ENCODE peak calls at places on chromosomes 5 and 9, in ten cellular contexts. J is brain microvascular endothelial cell; U is psoas muscle; A is stimulated activated CD4-positive, alpha-beta T cell treated with anti-CD3 and anti-CD28 coated beads, Interleukin-15, amount 100 ng/mL, for 24 hours; I is CD8-positive, alpha-beta memory T cell; G is endodermal cell; R is activated CD4-positive, alpha-beta T cell treated with anti-CD3 and anti-CD28 coated beads, Interleukin-2, amount 50 U/mL, for 48 hours; W is ELR; B is MV-4-11; N is HS-27A. Y is an unnamed sample.

GRCh38 chr9:127545196-127546124 is 66.6 kb upstream of the STXBP1 start:
- DNase-seq in J (no peak), N (no peak), A (no peak), U (no peak), I (no peak), B (no peak), W (peak), R (no peak), G (peak), Y (no peak)

GRCh38 chr5:2761921-2762488 is 10.5 kb upstream of the IRX2 start:
- DNase-seq in J (no peak), G (no peak), N (no peak), U (no peak), I (no peak), W (no peak), R (no peak), A (no peak), B (no peak), Y (no peak)

GRCh38 chr5:37723147-37723961 is 116.5 kb downstream of the GDNF start:
- DNase-seq in N (peak), W (peak), R (peak), G (peak), B (peak), A (peak), I (no peak), U (peak), J (no peak), Y (peak)

GRCh38 chr9:6243746-6244145 is 28.1 kb downstream of the IL33 start:
- DNase-seq in B (no peak), I (no peak), A (peak), G (no peak), J (no peak), R (no peak), W (peak), U (no peak), N (no peak), Y (peak)

GRCh38 chr5:128245974-128246373 is 162.4 kb downstream of the SLC12A2 start:
- DNase-seq in G (no peak), B (no peak), N (no peak), W (no peak), J (no peak), A (no peak), R (no peak), I (no peak), U (no peak), Y (no peak)

GRCh38 chr5:158039441-158039840 is 180.5 kb upstream of the CLINT1 start:
- DNase-seq in I (no peak), J (no peak), W (no peak), B (no peak), U (no peak), N (no peak), R (no peak), A (no peak), G (no peak), Y (no peak)

GRCh38 chr5:89686081-89686765 is 723.3 kb downstream of the CETN3 start:
- DNase-seq in U (no peak), B (no peak), R (no peak), J (no peak), W (no peak), I (no peak), N (no peak), A (no peak), G (no peak), Y (no peak)

GRCh38 chr9:116084497-116084896 is 69.1 kb upstream of the PAPPA start:
- DNase-seq in W (no peak), R (no peak), B (no peak), G (no peak), I (no peak), J (no peak), N (no peak), A (no peak), U (no peak), Y (no peak)

GRCh38 chr5:159052282-159053011 is 47.3 kb downstream of the EBF1 start:
- DNase-seq in W (no peak), J (peak), N (no peak), U (no peak), I (no peak), B (no peak), A (no peak), G (peak), R (no peak), Y (no peak)

GRCh38 chr5:168238422-168238821 is 53.0 kb upstream of the WWC1 start:
- DNase-seq in G (no peak), R (no peak), A (no peak), J (no peak), U (no peak), I (no peak), B (no peak), W (peak), N (no peak), Y (no peak)

GRCh38 chr5:151264113-151264512 is 11.1 kb downstream of the GM2A start:
- DNase-seq in U (no peak), N (no peak), J (peak), G (no peak), R (peak), I (no peak), B (peak), A (peak), W (peak), Y (peak)

GRCh38 chr9:85940832-85941616 is at the start of gene NAA35:
- DNase-seq in G (peak), U (peak), B (peak), I (peak), A (peak), W (peak), J (peak), R (peak), N (peak), Y (peak)

GRCh38 chr9:98807070-98807810 is at the start of gene GALNT12:
- DNase-seq in J (no peak), R (peak), W (peak), B (no peak), N (no peak), G (peak), I (peak), A (peak), U (peak), Y (peak)

GRCh38 chr5:425714-426113 is 17.3 kb upstream of the EXOC3 start:
- DNase-seq in N (no peak), W (peak), R (peak), B (peak), G (no peak), J (no peak), U (no peak), I (no peak), A (no peak), Y (no peak)

GRCh38 chr9:132698989-132699388 is 28.7 kb downstream of the GTF3C4 start:
- DNase-seq in A (no peak), U (no peak), W (no peak), J (no peak), I (no peak), G (no peak), N (peak), B (no peak), R (no peak), Y (no peak)

GRCh38 chr5:172142709-172143215 is 45.3 kb downstream of the STK10 start:
- DNase-seq in B (no peak), I (peak), R (no peak), A (no peak), G (peak), J (peak), W (no peak), N (no peak), U (no peak), Y (no peak)

GRCh38 chr5:96628406-96628805 is 33.8 kb upstream of the CAST start:
- DNase-seq in N (no peak), B (no peak), W (no peak), J (no peak), G (no peak), U (no peak), A (no peak), I (no peak), R (no peak), Y (no peak)

GRCh38 chr9:9750719-9751118 is 862.1 kb downstream of the PTPRD start:
- DNase-seq in J (no peak), W (no peak), N (no peak), A (no peak), R (no peak), I (no peak), G (no peak), B (no peak), U (no peak), Y (no peak)

GRCh38 chr5:128532127-128532526 is 5.9 kb downstream of the FBN2 start:
- DNase-seq in N (no peak), B (no peak), U (no peak), G (peak), W (no peak), R (no peak), J (no peak), I (no peak), A (no peak), Y (no peak)

GRCh38 chr5:60334281-60334713 is 365.7 kb downstream of the DEPDC1B start:
- DNase-seq in J (peak), G (no peak), N (peak), U (no peak), A (no peak), R (no peak), W (peak), I (no peak), B (peak), Y (no peak)

GRCh38 chr9:38066167-38066906 is 2.7 kb downstream of the SHB start:
- DNase-seq in A (no peak), R (no peak), W (peak), I (no peak), J (no peak), G (no peak), U (no peak), N (no peak), B (no peak), Y (no peak)

GRCh38 chr9:20297646-20298084 is 324.6 kb downstream of the MLLT3 start:
- DNase-seq in J (peak), B (no peak), I (no peak), W (peak), U (no peak), N (no peak), R (no peak), A (no peak), G (no peak), Y (no peak)

GRCh38 chr9:35617548-35617947 is 665 bp downstream of the CD72 start:
- DNase-seq in G (no peak), A (no peak), R (no peak), J (no peak), I (no peak), B (no peak), W (no peak), N (no peak), U (no peak), Y (no peak)

GRCh38 chr5:166582416-166582815 is 1709.0 kb upstream of the WWC1 start:
- DNase-seq in I (no peak), A (no peak), J (no peak), W (no peak), G (no peak), N (no peak), B (no peak), R (no peak), U (no peak), Y (no peak)

GRCh38 chr9:126805546-126806262 is 864 bp downstream of the ZBTB43 start:
- DNase-seq in J (peak), G (peak), A (peak), I (peak), R (peak), U (peak), B (peak), W (peak), N (no peak), Y (peak)

GRCh38 chr9:135960328-135961276 is 571 bp downstream of the UBAC1 start:
- DNase-seq in N (no peak), U (no peak), B (no peak), A (peak), J (no peak), I (no peak), W (peak), R (no peak), G (peak), Y (no peak)

GRCh38 chr9:132125361-132125760 is 36.5 kb upstream of the NTNG2 start:
- DNase-seq in J (no peak), G (peak), W (no peak), U (no peak), A (no peak), R (no peak), N (no peak), I (no peak), B (no peak), Y (no peak)

GRCh38 chr9:23319092-23319491 is 506.9 kb downstream of the ELAVL2 start:
- DNase-seq in B (no peak), I (no peak), N (no peak), W (no peak), U (no peak), J (no peak), R (no peak), G (no peak), A (no peak), Y (no peak)

GRCh38 chr9:127854169-127854833 is at the start of gene ENG:
- DNase-seq in N (no peak), R (peak), W (peak), G (peak), A (peak), B (peak), J (peak), U (peak), I (no peak), Y (peak)

GRCh38 chr9:112783551-112783954 is 33.0 kb downstream of the SNX30 start:
- DNase-seq in G (no peak), A (no peak), U (no peak), B (no peak), W (no peak), J (no peak), N (no peak), I (no peak), R (no peak), Y (no peak)

GRCh38 chr5:115069087-115069968 is 100.4 kb downstream of the TRIM36 start:
- DNase-seq in I (no peak), R (no peak), B (peak), N (no peak), U (no peak), G (peak), W (peak), J (peak), A (peak), Y (no peak)

GRCh38 chr5:111408817-111409216 is 103.5 kb downstream of the STARD4 start:
- DNase-seq in R (no peak), G (no peak), I (no peak), W (no peak), N (no peak), B (no peak), A (no peak), J (no peak), U (no peak), Y (no peak)

GRCh38 chr5:9440517-9440916 is 105.4 kb downstream of the SEMA5A start:
- DNase-seq in W (peak), R (no peak), A (no peak), J (no peak), U (no peak), I (no peak), N (peak), B (no peak), G (no peak), Y (no peak)

GRCh38 chr5:14400611-14401010 is 181.0 kb upstream of the OTULINL start:
- DNase-seq in G (no peak), I (no peak), R (no peak), B (no peak), N (no peak), J (no peak), U (no peak), A (no peak), W (no peak), Y (no peak)

GRCh38 chr9:89920131-89920530 is 315.3 kb downstream of the GADD45G start:
- DNase-seq in U (no peak), I (no peak), R (no peak), B (no peak), J (no peak), A (no peak), G (peak), W (no peak), N (no peak), Y (no peak)

GRCh38 chr5:32153723-32154122 is 20.4 kb downstream of the GOLPH3 start:
- DNase-seq in B (no peak), W (no peak), U (no peak), R (no peak), A (no peak), J (no peak), N (no peak), I (no peak), G (no peak), Y (no peak)

GRCh38 chr5:55633574-55634203 is 78.4 kb downstream of the SLC38A9 start:
- DNase-seq in G (no peak), B (no peak), A (no peak), N (no peak), I (no peak), U (peak), R (no peak), W (peak), J (peak), Y (no peak)

Y was measured in activated T-cell treated with anti-CD3 and anti-CD28 coated beads, Interleukin-2, amount 50 U/mL, for 48 hours.